ENCODE peak calls at places on chromosomes 7 and 10, in nine cellular contexts. Q, A, G, C, P, W, K, M and N are unnamed samples.

GRCh38 chr10:95243318-95243617 is 47.5 kb downstream of the PDLIM1 start:
- DNase-seq in Q (no peak), A (no peak), G (no peak), C (no peak), P (no peak), W (no peak), K (no peak), M (no peak), N (no peak)

GRCh38 chr10:104332243-104333036 is 5.8 kb downstream of the ITPRIP start:
- DNase-seq in Q (no peak), A (peak), G (no peak), C (no peak), P (no peak), W (no peak), K (no peak), M (no peak), N (no peak)

GRCh38 chr10:61776615-61777266 is 114.0 kb downstream of the CABCOCO1 start:
- DNase-seq in Q (no peak), A (no peak), G (no peak), C (no peak), P (no peak), W (no peak), K (no peak), M (no peak), N (no peak)

GRCh38 chr10:84201244-84201606 is 6.9 kb downstream of the CDHR1 start:
- DNase-seq in Q (no peak), A (no peak), G (no peak), C (no peak), P (no peak), W (no peak), K (no peak), M (no peak), N (no peak)

GRCh38 chr10:52443419-52444388 is 129.6 kb downstream of the DKK1 start:
- DNase-seq in Q (peak), A (no peak), G (no peak), C (no peak), P (no peak), W (no peak), K (no peak), M (no peak), N (no peak)

GRCh38 chr7:8591289-8591688 is 157.9 kb downstream of the NXPH1 start:
- DNase-seq in Q (no peak), A (no peak), G (no peak), C (no peak), P (no peak), W (no peak), K (no peak), M (no peak), N (no peak)

GRCh38 chr7:121271916-121272315 is 56.9 kb upstream of the WNT16 start:
- DNase-seq in Q (no peak), A (no peak), G (no peak), C (no peak), P (no peak), W (no peak), K (no peak), M (no peak), N (no peak)

GRCh38 chr7:27910341-27910740 is 170.4 kb downstream of the TAX1BP1 start:
- DNase-seq in Q (peak), A (peak), G (no peak), C (no peak), P (no peak), W (no peak), K (no peak), M (no peak), N (no peak)

GRCh38 chr10:93993782-93994668 is at the start of gene PLCE1:
- DNase-seq in Q (peak), A (peak), G (peak), C (peak), P (no peak), W (peak), K (peak), M (peak), N (peak)

GRCh38 chr10:104617831-104618230 is 23.3 kb upstream of the SORCS3 start:
- DNase-seq in Q (no peak), A (peak), G (no peak), C (no peak), P (no peak), W (no peak), K (no peak), M (no peak), N (no peak)

GRCh38 chr7:99141334-99141733 is 2.6 kb downstream of the SMURF1 start:
- DNase-seq in Q (no peak), A (no peak), G (no peak), C (no peak), P (no peak), W (no peak), K (no peak), M (no peak), N (no peak)

GRCh38 chr10:71134732-71135211 is 77.6 kb upstream of the UNC5B start:
- DNase-seq in Q (peak), A (peak), G (no peak), C (no peak), P (no peak), W (no peak), K (peak), M (no peak), N (no peak)

GRCh38 chr10:132311338-132311939 is 3.7 kb upstream of the STK32C start:
- DNase-seq in Q (no peak), A (peak), G (no peak), C (peak), P (no peak), W (no peak), K (no peak), M (no peak), N (peak)

GRCh38 chr10:119398996-119399395 is 143.5 kb downstream of the RGS10 start:
- DNase-seq in Q (no peak), A (no peak), G (no peak), C (no peak), P (no peak), W (no peak), K (no peak), M (no peak), N (peak)